ENCODE peak calls at places on chromosome 19, in four cellular contexts. A is BE2C; M is astrocyte of the cerebellum; W is activated CD8-positive, alpha-beta T cell treated with anti-CD3 and anti-CD28 coated beads for 36 hours. Z is an unnamed sample.

GRCh38 chr19:45499196-45500180 is 1.2 kb downstream of the PPM1N start:
- DNase-seq in W (peak), A (peak), M (no peak), Z (no peak)

GRCh38 chr19:16764793-16765433 is 45.3 kb downstream of the NWD1 start:
- DNase-seq in M (no peak), A (no peak), W (no peak), Z (no peak)

GRCh38 chr19:39672473-39672872 is 16.8 kb downstream of the LGALS16 start:
- DNase-seq in W (no peak), A (no peak), M (no peak), Z (no peak)

GRCh38 chr19:56076413-56076998 is 44.6 kb downstream of the ZNF787 start:
- DNase-seq in M (peak), A (peak), W (peak), Z (peak)

GRCh38 chr19:33064778-33065550 is at the start of gene RHPN2:
- DNase-seq in A (peak), W (peak), M (no peak), Z (peak)

GRCh38 chr19:15563325-15563794 is 51.7 kb upstream of the CYP4F8 start:
- DNase-seq in W (no peak), M (no peak), A (peak), Z (no peak)

GRCh38 chr19:45641274-45642105 is 2.3 kb upstream of the EML2 start:
- DNase-seq in A (no peak), M (no peak), W (peak), Z (peak)

GRCh38 chr19:485583-486236 is 10.6 kb upstream of the MADCAM1 start:
- DNase-seq in A (no peak), M (no peak), W (no peak), Z (no peak)

GRCh38 chr19:36962346-36962745 is 46.2 kb downstream of the ZNF568 start:
- DNase-seq in A (no peak), M (no peak), W (no peak), Z (no peak)

GRCh38 chr19:29783627-29784190 is 28.1 kb upstream of the CCNE1 start:
- DNase-seq in W (no peak), A (no peak), M (no peak), Z (no peak)

GRCh38 chr19:47094557-47095517 is 18.7 kb downstream of the ZC3H4 start:
- DNase-seq in A (no peak), W (peak), M (no peak), Z (no peak)

GRCh38 chr19:1252818-1253513 is 4.6 kb downstream of the MIDN start:
- DNase-seq in A (peak), M (peak), W (peak), Z (no peak)

GRCh38 chr19:46840157-46840942 is 10.3 kb downstream of the AP2S1 start:
- DNase-seq in M (peak), A (peak), W (peak), Z (no peak)

GRCh38 chr19:19343762-19344161 is 23.1 kb downstream of the MAU2 start:
- DNase-seq in W (no peak), M (no peak), A (no peak), Z (no peak)

GRCh38 chr19:6735181-6735891 is 2.0 kb downstream of the GPR108 start:
- DNase-seq in W (no peak), M (no peak), A (no peak), Z (no peak)

GRCh38 chr19:18119243-18120105 is 21.9 kb downstream of the MAST3 start:
- DNase-seq in M (no peak), W (peak), A (no peak), Z (no peak)

GRCh38 chr19:275000-275399 is 16.2 kb downstream of the PLPP2 start:
- DNase-seq in A (no peak), M (no peak), W (no peak), Z (no peak)

GRCh38 chr19:52963229-52963760 is 614 bp upstream of the ZNF816 start:
- DNase-seq in A (peak), M (no peak), W (peak), Z (no peak)

GRCh38 chr19:33690461-33691427 is 69.0 kb downstream of the CHST8 start:
- DNase-seq in M (no peak), W (peak), A (peak), Z (no peak)

GRCh38 chr19:17841371-17841809 is 6.4 kb downstream of the JAK3 start:
- DNase-seq in M (no peak), W (no peak), A (no peak), Z (no peak)

GRCh38 chr19:43430142-43430710 is 15.5 kb downstream of the TEX101 start:
- DNase-seq in M (no peak), W (peak), A (no peak), Z (no peak)
- TF ChIP-seq CTCF in M (no peak), W (no peak), A (peak), Z (peak)

GRCh38 chr19:5060591-5061339 is 91.9 kb downstream of the KDM4B start:
- DNase-seq in M (no peak), A (no peak), W (no peak), Z (no peak)

GRCh38 chr19:5057860-5058259 is 88.9 kb downstream of the KDM4B start:
- DNase-seq in A (no peak), M (no peak), W (peak), Z (no peak)

GRCh38 chr19:5059767-5060166 is 90.9 kb downstream of the KDM4B start:
- DNase-seq in A (no peak), M (no peak), W (no peak), Z (no peak)

GRCh38 chr19:5058456-5059190 is 89.7 kb downstream of the KDM4B start:
- DNase-seq in W (no peak), M (no peak), A (no peak), Z (no peak)

GRCh38 chr19:5059191-5059579 is 90.3 kb downstream of the KDM4B start:
- DNase-seq in A (no peak), W (no peak), M (no peak), Z (no peak)
- TF ChIP-seq CTCF in A (no peak), W (no peak), M (no peak), Z (no peak)

DNA sequence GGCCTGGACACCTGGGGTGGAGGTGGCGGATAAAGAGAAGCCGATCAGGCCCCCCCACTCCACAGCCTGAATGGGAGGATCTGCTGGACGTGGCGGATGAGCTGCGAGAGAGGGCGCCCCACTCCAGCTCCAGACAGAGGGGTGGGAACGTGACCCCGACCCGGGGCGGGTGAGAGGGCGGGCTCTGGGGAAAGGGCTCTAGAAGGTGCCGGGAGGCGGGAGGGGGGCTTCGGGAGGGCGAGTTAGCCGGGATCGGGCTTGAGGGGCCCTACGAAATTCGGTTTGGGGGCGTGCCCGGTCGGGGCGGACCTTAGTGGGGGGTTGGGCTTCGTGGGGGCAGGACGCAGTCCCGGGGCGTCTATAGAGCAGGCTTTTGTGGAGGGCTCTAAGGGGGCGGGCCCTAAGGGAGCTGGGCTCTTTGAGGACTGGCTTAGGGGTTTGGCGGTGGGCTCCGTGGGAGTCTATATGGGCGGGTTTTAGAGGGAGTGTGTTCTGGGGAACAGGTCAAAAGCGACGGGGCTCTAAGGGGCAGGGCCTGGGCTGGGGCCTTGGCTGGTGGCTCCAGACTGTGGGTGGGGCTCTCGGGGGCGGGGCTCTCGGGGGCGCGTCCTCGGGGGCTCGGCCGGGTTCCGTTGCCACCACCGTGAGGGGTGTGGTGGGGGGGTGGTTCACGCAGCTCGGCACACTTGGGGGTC is 4.1 kb upstream of the NANOS3 start:
- DNase-seq in A (no peak), W (peak), M (no peak), Z (no peak)
- TF ChIP-seq CTCF in A (no peak), W (no peak), M (peak), Z (peak)

DNA sequence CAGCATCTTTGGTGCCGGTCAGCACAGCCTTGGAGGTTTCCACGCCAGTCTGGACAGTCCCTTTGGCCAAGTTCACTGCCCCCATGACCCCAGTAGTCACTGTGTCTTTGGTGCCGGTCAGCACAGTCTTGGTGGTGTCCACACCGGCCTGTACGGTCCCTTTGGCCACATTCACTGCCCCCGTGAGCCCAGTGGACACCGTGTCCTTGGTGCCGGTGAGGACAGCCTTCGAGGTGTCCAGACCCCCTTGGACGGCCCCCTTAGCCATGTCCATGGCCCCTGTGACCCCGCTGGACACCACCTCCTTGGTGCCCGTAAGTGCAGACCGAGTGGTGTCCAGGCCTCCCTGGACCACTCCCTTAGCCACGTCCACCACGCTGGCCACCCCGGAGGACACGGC is 5.0 kb downstream of the PLIN4 start:
- DNase-seq in A (no peak), W (no peak), M (no peak), Z (no peak)
- TF ChIP-seq CTCF in A (no peak), W (no peak), M (no peak), Z (no peak)

DNA sequence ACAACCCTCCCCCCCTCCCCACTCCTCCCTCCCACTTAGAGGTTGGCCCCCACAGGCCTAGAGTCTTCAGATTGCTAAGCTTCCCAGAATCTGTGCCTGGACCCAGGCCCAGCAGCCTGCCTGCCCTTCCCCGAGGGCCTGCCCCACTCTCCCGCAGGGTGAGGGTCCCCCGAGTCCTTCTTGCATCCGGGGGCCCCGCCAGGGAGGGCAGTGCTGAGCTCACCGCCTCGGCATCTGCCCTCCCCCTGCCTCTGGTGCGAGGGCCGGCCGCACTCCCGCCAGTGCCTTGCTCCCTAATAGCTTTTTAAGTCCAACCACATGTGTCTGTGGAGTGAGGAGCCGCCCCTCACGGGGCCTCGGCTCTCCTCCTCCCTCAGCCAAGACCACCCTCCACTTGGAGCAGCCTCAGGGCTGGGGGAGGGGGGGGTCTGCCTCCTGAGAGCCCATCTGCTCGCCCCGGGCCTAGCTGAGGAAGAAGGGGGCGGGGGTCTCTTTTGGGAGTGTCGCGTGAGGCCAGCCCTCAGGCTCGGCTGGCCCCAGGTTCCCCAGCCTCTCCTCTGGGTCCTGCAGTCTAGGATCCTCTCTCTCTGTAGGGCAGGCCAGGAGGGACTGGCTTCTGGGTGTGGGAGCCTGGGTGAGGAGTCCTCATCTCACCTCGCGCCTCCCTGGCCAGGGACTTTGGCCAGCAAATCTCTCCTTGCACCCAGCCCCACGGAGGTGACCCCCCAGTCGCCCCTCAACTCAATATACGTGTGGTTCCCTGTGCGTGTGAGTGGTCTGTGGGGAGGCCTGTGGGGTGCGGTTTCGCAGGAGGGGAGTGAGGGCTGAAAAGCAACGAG is 47.2 kb downstream of the LYL1 start:
- DNase-seq in W (no peak), A (peak), M (peak), Z (no peak)
- TF ChIP-seq CTCF in W (no peak), A (no peak), M (no peak), Z (peak)

GRCh38 chr19:38143847-38144246 is 80.2 kb downstream of the DPF1 start:
- DNase-seq in M (no peak), W (peak), A (no peak), Z (no peak)
- TF ChIP-seq CTCF in M (peak), W (peak), A (peak), Z (no peak)

GRCh38 chr19:31354316-31354715 is 5.1 kb upstream of the TSHZ3 start:
- DNase-seq in M (no peak), A (no peak), W (no peak), Z (no peak)

GRCh38 chr19:31352296-31352781 is 3.1 kb upstream of the TSHZ3 start:
- DNase-seq in M (no peak), W (no peak), A (no peak), Z (no peak)

GRCh38 chr19:31352782-31353651 is 3.8 kb upstream of the TSHZ3 start:
- DNase-seq in M (no peak), W (no peak), A (no peak), Z (no peak)

GRCh38 chr19:31354919-31355318 is 5.7 kb upstream of the TSHZ3 start:
- DNase-seq in W (no peak), M (no peak), A (no peak), Z (no peak)

GRCh38 chr19:31353826-31354225 is 4.6 kb upstream of the TSHZ3 start:
- DNase-seq in A (no peak), W (peak), M (no peak), Z (no peak)
- TF ChIP-seq CTCF in A (no peak), W (no peak), M (no peak), Z (peak)

DNA sequence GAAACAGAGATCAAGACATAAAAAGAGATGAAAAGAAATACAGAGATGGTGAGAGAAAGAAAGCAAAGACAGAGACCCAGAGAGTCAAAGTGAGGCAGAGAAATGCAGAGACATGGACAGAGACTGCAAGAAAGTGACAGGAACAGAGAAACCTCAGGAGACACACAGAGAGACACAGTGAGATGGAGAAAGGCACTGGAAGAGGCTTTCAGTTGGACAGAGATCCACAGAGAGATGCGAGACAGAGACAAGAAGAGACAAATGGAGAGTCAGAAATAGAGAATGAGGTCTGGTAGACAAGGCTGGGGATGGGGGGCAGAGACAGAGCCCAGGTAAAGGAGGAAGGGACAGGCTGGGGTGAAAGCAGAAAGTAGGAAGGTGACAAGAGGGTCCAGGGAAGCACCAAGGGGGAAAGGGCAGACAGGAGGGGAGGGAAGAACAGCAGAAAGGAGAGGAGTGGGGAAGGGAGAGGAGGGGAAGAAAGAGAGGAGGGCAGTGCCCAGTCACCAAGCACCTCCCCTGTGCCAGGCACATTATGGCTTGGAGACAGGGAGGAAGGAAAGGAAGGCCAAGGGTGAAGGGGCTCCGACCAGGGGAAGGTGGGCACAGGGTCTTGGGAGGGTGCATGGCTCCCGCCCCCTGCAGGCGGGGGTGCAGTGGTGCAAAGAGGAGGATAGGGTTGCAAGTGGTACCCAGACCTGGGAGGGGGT is 38.5 kb downstream of the DEDD2 start:
- DNase-seq in W (no peak), A (peak), M (no peak), Z (no peak)
- TF ChIP-seq CTCF in W (peak), A (peak), M (peak), Z (peak)

DNA sequence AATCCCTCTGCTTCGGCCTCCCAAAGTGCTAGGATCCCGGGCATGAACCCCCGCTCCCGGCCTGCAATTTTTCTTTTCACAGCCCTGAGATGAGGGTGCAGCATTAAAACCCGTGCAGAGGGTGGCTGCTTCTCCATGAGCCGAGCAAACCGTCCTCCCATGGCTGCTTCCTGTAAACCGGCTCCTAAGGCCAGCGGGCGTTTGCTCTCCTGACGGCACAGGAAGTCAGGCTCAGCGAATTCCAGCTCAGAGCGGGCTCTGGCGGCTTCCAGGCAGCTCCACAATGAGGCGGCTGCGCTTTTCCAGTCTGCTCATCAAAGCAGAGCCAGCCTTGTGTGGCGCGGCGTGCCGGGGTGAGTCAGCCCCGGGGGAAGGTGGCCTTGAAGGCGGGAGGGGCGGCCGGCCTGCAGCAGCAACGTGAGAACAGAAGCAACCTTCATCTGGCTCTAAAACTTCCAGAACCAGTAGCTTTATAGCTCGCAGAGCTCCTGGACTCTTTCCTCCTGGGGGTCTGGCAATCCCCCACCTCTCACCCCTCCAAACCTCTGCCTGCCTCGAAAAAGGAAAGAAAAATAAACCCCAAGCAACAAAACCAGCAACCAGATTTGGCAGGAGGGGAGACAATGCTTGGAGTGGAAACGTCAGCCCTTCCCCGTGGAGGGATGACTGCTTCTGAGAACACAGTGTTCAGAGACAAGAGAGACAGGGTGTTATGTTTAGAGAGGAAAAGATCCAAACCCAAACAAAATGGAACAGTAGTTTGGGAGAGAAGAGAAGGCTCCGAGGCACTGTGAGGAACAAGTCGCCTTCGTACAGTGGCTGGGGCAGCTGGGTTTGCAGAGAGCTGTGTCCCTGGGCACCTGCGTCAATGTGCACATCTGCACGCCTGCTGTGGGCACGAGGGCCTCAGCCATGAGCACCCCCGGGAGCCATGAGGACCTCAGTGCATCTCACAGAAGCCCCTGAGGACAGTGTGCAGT is 67.8 kb downstream of the GADD45B start:
- DNase-seq in M (peak), A (peak), W (peak), Z (peak)
- TF ChIP-seq CTCF in M (peak), A (peak), W (no peak), Z (no peak)

GRCh38 chr19:50478901-50479715 is 2.5 kb upstream of the GARIN5A start:
- DNase-seq in W (peak), A (peak), M (no peak), Z (no peak)
- TF ChIP-seq CTCF in W (no peak), A (peak), M (peak), Z (peak)